ENCODE peak calls at places on chromosome 1, in eight cellular contexts. V, X, G, S, I, Q, U and A are unnamed samples.

GRCh38 chr1:39490596-39491145 is 765 bp upstream of the BMP8A start:
- DNase-seq in U (no peak), V (peak), Q (no peak), G (no peak), S (no peak), I (no peak), X (no peak), A (peak)

GRCh38 chr1:198598796-198599321 is 40.0 kb upstream of the PTPRC start:
- DNase-seq in S (no peak), U (no peak), Q (no peak), X (no peak), V (no peak), G (no peak), I (no peak), A (no peak)

GRCh38 chr1:6475381-6476133 is 9.6 kb upstream of the TNFRSF25 start:
- DNase-seq in S (no peak), V (peak), Q (peak), X (peak), I (no peak), G (no peak), U (peak), A (peak)

GRCh38 chr1:37661401-37661800 is 26.7 kb upstream of the RSPO1 start:
- DNase-seq in Q (no peak), U (no peak), V (no peak), S (no peak), I (no peak), G (peak), X (peak), A (no peak)

GRCh38 chr1:66599346-66599745 is 65.4 kb downstream of the SGIP1 start:
- DNase-seq in U (no peak), X (no peak), G (no peak), S (no peak), V (no peak), I (no peak), Q (peak), A (no peak)

GRCh38 chr1:235734335-235734734 is 84.8 kb upstream of the GNG4 start:
- DNase-seq in U (no peak), Q (no peak), G (no peak), S (no peak), I (no peak), V (no peak), X (no peak), A (no peak)

GRCh38 chr1:100463809-100464424 is 74.0 kb upstream of the GPR88 start:
- DNase-seq in G (peak), I (peak), Q (peak), S (peak), U (peak), X (peak), V (peak), A (peak)

GRCh38 chr1:22273686-22274681 is 131.1 kb upstream of the WNT4 start:
- DNase-seq in V (no peak), G (peak), I (no peak), Q (no peak), X (no peak), U (peak), S (no peak), A (no peak)

GRCh38 chr1:233734456-233734855 is 120.5 kb downstream of the KCNK1 start:
- DNase-seq in I (no peak), V (no peak), X (no peak), U (no peak), Q (no peak), S (no peak), G (no peak), A (no peak)

GRCh38 chr1:49106438-49106837 is 329.7 kb upstream of the BEND5 start:
- DNase-seq in G (no peak), V (no peak), U (no peak), I (no peak), S (no peak), X (no peak), Q (no peak), A (no peak)

GRCh38 chr1:1594602-1594981 is 5.3 kb downstream of the FNDC10 start:
- DNase-seq in S (no peak), V (no peak), Q (no peak), G (no peak), U (no peak), X (no peak), I (no peak), A (no peak)

GRCh38 chr1:61207416-61207815 is 125.1 kb downstream of the NFIA start:
- DNase-seq in Q (no peak), U (no peak), X (no peak), S (no peak), I (no peak), V (no peak), G (no peak), A (no peak)

GRCh38 chr1:229070168-229070567 is 200.7 kb upstream of the RAB4A start:
- DNase-seq in X (no peak), G (peak), Q (no peak), V (peak), U (peak), I (peak), S (peak), A (no peak)

GRCh38 chr1:8338526-8339202 is 20.8 kb downstream of the SLC45A1 start:
- DNase-seq in U (no peak), G (no peak), I (no peak), Q (no peak), S (no peak), V (no peak), X (no peak), A (no peak)

GRCh38 chr1:99306644-99307043 is 42.4 kb downstream of the PLPPR4 start:
- DNase-seq in V (no peak), U (no peak), G (no peak), S (no peak), X (no peak), Q (no peak), I (no peak), A (no peak)

GRCh38 chr1:206933333-206933945 is 11.7 kb upstream of the FCMR start:
- DNase-seq in Q (no peak), G (no peak), V (peak), U (peak), I (no peak), X (peak), S (no peak), A (peak)

GRCh38 chr1:31814041-31814511 is 1.7 kb downstream of the SPOCD1 start:
- DNase-seq in S (no peak), X (no peak), V (no peak), G (no peak), Q (no peak), I (no peak), U (no peak), A (no peak)

GRCh38 chr1:117658676-117659075 is 52.8 kb downstream of the TENT5C start:
- DNase-seq in Q (no peak), G (no peak), S (no peak), V (no peak), I (no peak), U (no peak), X (no peak), A (no peak)

GRCh38 chr1:239958063-239958462 is 133.6 kb upstream of the FMN2 start:
- DNase-seq in G (no peak), Q (no peak), U (no peak), S (no peak), X (no peak), I (no peak), V (no peak), A (no peak)

GRCh38 chr1:77287535-77287934 is 5.7 kb downstream of the AK5 start:
- DNase-seq in Q (no peak), G (no peak), V (no peak), S (no peak), U (no peak), X (no peak), I (no peak), A (no peak)

GRCh38 chr1:1564278-1564677 is 10.4 kb downstream of the SSU72 start:
- DNase-seq in U (no peak), Q (no peak), X (no peak), G (no peak), I (no peak), S (no peak), V (no peak), A (no peak)

GRCh38 chr1:220594356-220594755 is 66.4 kb downstream of the MARK1 start:
- DNase-seq in U (peak), X (no peak), Q (no peak), S (peak), I (no peak), G (peak), V (no peak), A (no peak)